ENCODE peak calls at places on chromosomes 16 and 17, in nine cellular contexts. E, I, M, P, L, V, O, S and Y are unnamed samples.

GRCh38 chr16:26824469-26824868 is 242.3 kb upstream of the C16orf82 start:
- DNase-seq in V (no peak), S (peak; percentile 31), L (no peak), M (no peak), O (no peak), E (no peak), P (no peak), I (no peak), Y (no peak)

GRCh38 chr16:75497558-75497957 is 2.3 kb upstream of the CHST6 start:
- DNase-seq in I (no peak), P (no peak), V (no peak), O (no peak), L (no peak), S (no peak), E (no peak), M (no peak), Y (no peak)

GRCh38 chr16:620700-621525 is 9.9 kb upstream of the WFIKKN1 start:
- DNase-seq in P (no peak), I (no peak), E (peak; percentile 39), L (no peak), O (no peak), M (no peak), V (no peak), S (no peak), Y (no peak)

GRCh38 chr17:81731271-81731670 is 19.2 kb downstream of the SLC25A10 start:
- DNase-seq in I (no peak), S (no peak), L (no peak), P (no peak), O (no peak), M (peak; percentile 85), V (no peak), E (no peak), Y (no peak)

GRCh38 chr16:1543085-1543896 is 9.8 kb downstream of the TMEM204 start:
- DNase-seq in E (peak; percentile 64), V (peak; percentile 69), O (no peak), I (peak; percentile 59), S (no peak), L (peak; percentile 32), P (peak; percentile 92), M (peak; percentile 20), Y (peak; percentile 43)

GRCh38 chr16:4425378-4426020 is at the start of gene DNAJA3:
- DNase-seq in M (peak; percentile 86), P (peak; percentile 96), L (peak; percentile 94), V (peak; percentile 96), O (peak; percentile 95), S (no peak), E (peak; percentile 98), I (peak; percentile 98), Y (peak; percentile 91)

GRCh38 chr17:81152288-81152848 is 12.9 kb upstream of the PVALEF start:
- DNase-seq in O (no peak), V (no peak), P (no peak), L (no peak), S (no peak), M (no peak), E (no peak), I (no peak), Y (no peak)

GRCh38 chr17:55783684-55784245 is 32.9 kb downstream of the PCTP start:
- DNase-seq in L (peak; percentile 35), I (no peak), S (no peak), P (peak; percentile 6), E (peak; percentile 38), V (peak; percentile 62), M (peak; percentile 52), O (no peak), Y (peak; percentile 46)

GRCh38 chr16:71626858-71627213 is 852 bp downstream of the MARVELD3 start:
- DNase-seq in V (no peak), L (peak; percentile 36), E (no peak), I (peak; percentile 51), O (no peak), M (no peak), S (no peak), P (no peak), Y (peak; percentile 91)

GRCh38 chr17:52170963-52171572 is 12.6 kb upstream of the CA10 start:
- DNase-seq in I (no peak), S (no peak), V (no peak), L (peak; percentile 67), O (no peak), M (no peak), E (peak; percentile 59), P (no peak), Y (no peak)

GRCh38 chr16:69589434-69590269 is 23.9 kb downstream of the NFAT5 start:
- DNase-seq in E (no peak), O (no peak), L (no peak), V (no peak), M (no peak), P (no peak), S (no peak), I (no peak), Y (no peak)

GRCh38 chr16:67301080-67301757 is 21.9 kb downstream of the PLEKHG4 start:
- DNase-seq in I (no peak), P (no peak), O (no peak), L (peak; percentile 58), E (no peak), M (no peak), V (no peak), S (no peak), Y (no peak)
- TF ChIP-seq POLR2AphosphoS5 in I (no peak), P (no peak), O (no peak), L (no peak), E (no peak), M (no peak), V (no peak), S (peak; percentile 22), Y (no peak)

GRCh38 chr17:48541574-48542113 is 3.3 kb downstream of the HOXB2 start:
- DNase-seq in P (no peak), E (peak; percentile 44), V (no peak), L (no peak), S (no peak), O (no peak), M (no peak), I (no peak), Y (peak; percentile 47)
- TF ChIP-seq POLR2AphosphoS5 in P (peak; percentile 23), E (no peak), V (no peak), L (peak; percentile 37), S (peak; percentile 47), O (peak; percentile 80), M (no peak), I (no peak), Y (peak; percentile 49)

DNA sequence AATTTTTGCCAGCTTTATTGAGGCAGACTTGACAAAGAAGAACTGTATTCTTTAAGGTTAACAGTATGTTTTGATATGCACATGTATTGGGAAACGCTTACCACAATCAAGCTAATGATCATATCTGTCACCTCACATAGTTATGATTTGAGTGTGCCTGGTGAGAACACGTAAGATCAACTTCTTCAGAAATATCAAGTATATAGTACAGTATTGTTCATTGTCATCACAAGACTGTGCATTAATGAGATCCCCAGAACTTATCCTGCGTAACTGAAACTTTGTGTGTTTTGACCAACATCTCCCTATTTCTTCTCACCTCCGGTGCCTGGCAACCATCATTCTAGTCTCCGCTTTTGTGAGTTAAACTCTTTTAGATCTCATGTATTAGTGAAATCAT is 756.4 kb upstream of the EEF2KMT start:
- DNase-seq in V (no peak), E (no peak), O (no peak), M (no peak), P (no peak), I (no peak), L (no peak), S (no peak), Y (no peak)
- TF ChIP-seq POLR2AphosphoS5 in V (no peak), E (no peak), O (no peak), M (no peak), P (no peak), I (no peak), L (no peak), S (no peak), Y (no peak)

GRCh38 chr16:58111331-58111627 is 17.9 kb downstream of the CFAP20 start:
- DNase-seq in O (no peak), E (no peak), L (no peak), I (no peak), P (no peak), S (no peak), V (no peak), M (no peak), Y (no peak)

GRCh38 chr16:58110590-58111330 is 18.4 kb downstream of the CFAP20 start:
- DNase-seq in E (peak; percentile 61), L (peak; percentile 23), V (no peak), S (no peak), O (no peak), M (peak; percentile 59), I (no peak), P (no peak), Y (no peak)

GRCh38 chr16:58107228-58107627 is 22.0 kb downstream of the CFAP20 start:
- DNase-seq in S (no peak), I (no peak), P (no peak), O (no peak), V (no peak), E (no peak), M (no peak), L (no peak), Y (no peak)

GRCh38 chr16:58109330-58109729 is 19.9 kb downstream of the CFAP20 start:
- DNase-seq in P (no peak), E (no peak), S (no peak), I (no peak), O (no peak), V (no peak), L (no peak), M (no peak), Y (no peak)

GRCh38 chr16:58109881-58110280 is 19.3 kb downstream of the CFAP20 start:
- DNase-seq in O (no peak), S (no peak), L (no peak), P (no peak), E (no peak), M (no peak), V (no peak), I (no peak), Y (no peak)
- TF ChIP-seq POLR2AphosphoS5 in O (no peak), S (no peak), L (no peak), P (no peak), E (no peak), M (no peak), V (no peak), I (no peak), Y (no peak)

DNA sequence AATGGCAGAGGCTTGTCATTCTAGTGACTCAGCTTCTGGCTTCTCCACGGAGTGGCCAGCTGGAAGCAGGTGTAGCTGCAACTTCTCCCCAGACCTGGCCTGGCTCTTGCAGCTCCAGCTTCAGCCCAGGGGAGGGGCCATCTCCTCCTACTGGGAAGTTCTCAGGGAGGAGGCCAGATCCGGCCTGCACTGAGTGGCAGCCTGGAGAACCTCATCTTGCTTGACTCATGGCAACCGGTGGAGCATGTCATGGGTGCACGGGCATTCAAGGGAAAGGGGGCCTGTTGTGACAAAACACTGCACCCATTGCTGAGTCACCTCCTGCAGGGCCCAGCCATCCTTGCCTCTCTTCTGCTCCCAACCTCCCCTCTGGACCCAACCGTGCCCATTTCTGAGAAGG is 273.9 kb upstream of the MAF start:
- DNase-seq in L (no peak), M (no peak), O (no peak), S (no peak), V (no peak), E (no peak), I (no peak), P (no peak), Y (peak; percentile 12)
- TF ChIP-seq POLR2AphosphoS5 in L (no peak), M (no peak), O (no peak), S (peak; percentile 22), V (no peak), E (no peak), I (no peak), P (no peak), Y (no peak)